ENCODE peak calls at places on chromosomes 13 and 19, in eight cellular contexts. S is HL-60, H is AG20443, L is midbrain, V is activated T-cell treated with anti-CD3 and anti-CD28 coated beads for 48 hours, I is kidney tubule cell, X is GM13977, F is H9. P is an unnamed sample.

GRCh38 chr13:28684257-28684656 is 25.3 kb downstream of the POMP start:
- DNase-seq in H (no peak), L (no peak), X (no peak), V (no peak), S (no peak), I (peak), F (peak), P (peak)

GRCh38 chr19:6744381-6745288 is 5.2 kb downstream of the TRIP10 start:
- DNase-seq in F (no peak), H (peak), L (peak), X (no peak), V (no peak), S (no peak), I (peak), P (no peak)

GRCh38 chr13:102847272-102848234 is 1.7 kb downstream of the ERCC5 start:
- DNase-seq in X (no peak), V (no peak), F (no peak), I (peak), S (no peak), L (peak), H (peak), P (no peak)

GRCh38 chr13:60143775-60144174 is 20.0 kb downstream of the DIAPH3 start:
- DNase-seq in X (no peak), S (no peak), F (no peak), L (no peak), I (peak), H (no peak), V (no peak), P (no peak)

GRCh38 chr19:11478167-11479089 is 2.4 kb downstream of the ELAVL3 start:
- DNase-seq in H (no peak), X (no peak), S (no peak), L (peak), F (no peak), I (no peak), V (no peak), P (no peak)

GRCh38 chr13:50209646-50210045 is 194.4 kb downstream of the KCNRG start:
- DNase-seq in I (no peak), S (no peak), H (no peak), X (no peak), F (no peak), V (no peak), L (no peak), P (no peak)

GRCh38 chr13:88051746-88052482 is 380.7 kb downstream of the SLITRK5 start:
- DNase-seq in X (no peak), S (no peak), H (peak), V (no peak), F (peak), L (no peak), I (no peak), P (no peak)

GRCh38 chr13:93364166-93364565 is 137.6 kb downstream of the GPC6 start:
- DNase-seq in I (peak), V (no peak), F (no peak), H (no peak), L (no peak), X (no peak), S (no peak), P (no peak)

GRCh38 chr13:112095354-112095753 is 28.4 kb downstream of the SOX1 start:
- DNase-seq in L (no peak), F (no peak), H (no peak), X (no peak), S (no peak), I (no peak), V (no peak), P (no peak)

GRCh38 chr13:25821761-25822160 is 230.1 kb downstream of the SHISA2 start:
- DNase-seq in L (no peak), X (no peak), H (no peak), V (no peak), I (no peak), F (no peak), S (no peak), P (no peak)

GRCh38 chr13:56247692-56248091 is 893.0 kb upstream of the PRR20A start:
- DNase-seq in V (no peak), H (no peak), F (no peak), I (no peak), S (no peak), L (no peak), X (no peak), P (no peak)

P was measured in nephron progenitor cell.